ENCODE peak calls at places on chromosomes 12 and 14, in nine cellular contexts. U is frontal cortex; C is H7; D is effector memory CD4-positive, alpha-beta T cell; X is Daoy; T is astrocyte of the spinal cord; H is KBM-7; B is stimulated activated CD8-positive, alpha-beta memory T cell treated with anti-CD3 and anti-CD28 coated beads, Interleukin-15, amount 100 ng/mL, for 48 hours; M is nephron progenitor cell. S is an unnamed sample.

GRCh38 chr14:68967459-68967940 is 11.6 kb downstream of the ACTN1 start:
- DNase-seq in U (no peak), C (no peak), D (no peak), X (peak), T (no peak), H (no peak), B (no peak), M (no peak), S (no peak)

GRCh38 chr14:51520087-51520486 is 131.6 kb upstream of the FRMD6 start:
- DNase-seq in U (no peak), C (no peak), D (no peak), X (peak), T (no peak), H (no peak), B (no peak), M (no peak), S (no peak)

GRCh38 chr12:109782322-109782695 is 50.9 kb downstream of the TRPV4 start:
- DNase-seq in U (no peak), C (no peak), D (no peak), X (no peak), T (no peak), H (no peak), B (no peak), M (no peak), S (no peak)

GRCh38 chr14:24296341-24297157 is 3.0 kb downstream of the DHRS1 start:
- DNase-seq in U (peak), C (peak), D (peak), X (peak), T (peak), H (peak), B (peak), M (peak), S (peak)

GRCh38 chr12:12024958-12025682 is 45.6 kb upstream of the BCL2L14 start:
- DNase-seq in U (no peak), C (no peak), D (no peak), X (peak), T (no peak), H (no peak), B (no peak), M (no peak), S (no peak)

GRCh38 chr14:59688224-59689170 is 111.9 kb upstream of the CCDC175 start:
- DNase-seq in U (no peak), C (peak), D (no peak), X (peak), T (peak), H (peak), B (no peak), M (peak), S (peak)

GRCh38 chr12:111085100-111085499 is 164.7 kb upstream of the MYL2 start:
- DNase-seq in U (no peak), C (peak), D (no peak), X (no peak), T (no peak), H (no peak), B (no peak), M (no peak), S (no peak)

GRCh38 chr14:80212025-80212402 is 710 bp upstream of the DIO2 start:
- DNase-seq in U (peak), C (no peak), D (no peak), X (peak), T (peak), H (peak), B (no peak), M (no peak), S (no peak)

GRCh38 chr12:133105620-133106019 is 24.5 kb downstream of the ZNF891 start:
- DNase-seq in U (no peak), C (no peak), D (no peak), X (no peak), T (peak), H (peak), B (no peak), M (no peak), S (no peak)

GRCh38 chr14:89282191-89282590 is 134.8 kb downstream of the FOXN3 start:
- DNase-seq in U (no peak), C (no peak), D (no peak), X (no peak), T (no peak), H (no peak), B (no peak), M (no peak), S (no peak)

GRCh38 chr14:61300209-61300608 is 19.1 kb upstream of the TMEM30B start:
- DNase-seq in U (no peak), C (no peak), D (no peak), X (no peak), T (no peak), H (no peak), B (no peak), M (no peak), S (no peak)

GRCh38 chr12:133081408-133081806 is 684 bp downstream of the ZNF140 start:
- DNase-seq in U (no peak), C (no peak), D (no peak), X (no peak), T (no peak), H (peak), B (no peak), M (no peak), S (peak)

GRCh38 chr14:69719501-69719951 is 47.4 kb upstream of the SRSF5 start:
- DNase-seq in U (no peak), C (no peak), D (no peak), X (peak), T (peak), H (peak), B (no peak), M (peak), S (peak)

GRCh38 chr14:74979442-74980397 is 23.0 kb upstream of the EIF2B2 start:
- DNase-seq in U (no peak), C (peak), D (no peak), X (peak), T (peak), H (no peak), B (no peak), M (peak), S (peak)

GRCh38 chr12:92421701-92422100 is 276.1 kb upstream of the BTG1 start:
- DNase-seq in U (no peak), C (no peak), D (no peak), X (no peak), T (no peak), H (no peak), B (no peak), M (no peak), S (no peak)

GRCh38 chr12:98211914-98212695 is 303.3 kb upstream of the TMPO start:
- DNase-seq in U (no peak), C (no peak), D (no peak), X (peak), T (peak), H (no peak), B (no peak), M (no peak), S (no peak)

GRCh38 chr12:81077686-81078441 is at the start of gene ACSS3:
- DNase-seq in U (no peak), C (peak), D (no peak), X (peak), T (peak), H (no peak), B (no peak), M (peak), S (peak)

GRCh38 chr12:69290545-69291277 is 51.3 kb downstream of the CPSF6 start:
- DNase-seq in U (peak), C (peak), D (peak), X (peak), T (peak), H (peak), B (peak), M (peak), S (peak)

GRCh38 chr14:93894992-93895391 is 32.2 kb upstream of the FAM181A start:
- DNase-seq in U (no peak), C (peak), D (no peak), X (no peak), T (no peak), H (no peak), B (no peak), M (no peak), S (peak)

GRCh38 chr12:3207858-3208257 is 130.7 kb downstream of the TSPAN9 start:
- DNase-seq in U (no peak), C (peak), D (no peak), X (peak), T (no peak), H (peak), B (no peak), M (no peak), S (peak)

GRCh38 chr12:119384340-119384739 is 49.8 kb downstream of the CCDC60 start:
- DNase-seq in U (no peak), C (no peak), D (no peak), X (no peak), T (no peak), H (no peak), B (no peak), M (no peak), S (no peak)

GRCh38 chr12:89525002-89525823 is 617 bp upstream of the GALNT4 start:
- DNase-seq in U (peak), C (peak), D (peak), X (peak), T (peak), H (peak), B (peak), M (peak), S (peak)

GRCh38 chr12:90233168-90234100 is 524.8 kb upstream of the ATP2B1 start:
- DNase-seq in U (no peak), C (no peak), D (no peak), X (no peak), T (no peak), H (no peak), B (no peak), M (no peak), S (no peak)

GRCh38 chr14:89630096-89630829 is 213.2 kb upstream of the FOXN3 start:
- DNase-seq in U (no peak), C (peak), D (no peak), X (peak), T (no peak), H (no peak), B (no peak), M (peak), S (no peak)

GRCh38 chr12:32302218-32302826 is 97.0 kb upstream of the FGD4 start:
- DNase-seq in U (no peak), C (peak), D (no peak), X (peak), T (no peak), H (no peak), B (no peak), M (no peak), S (peak)

GRCh38 chr14:33765251-33765650 is 185.6 kb downstream of the EGLN3 start:
- DNase-seq in U (no peak), C (peak), D (no peak), X (peak), T (peak), H (peak), B (no peak), M (peak), S (peak)

GRCh38 chr14:65156568-65157366 is 54.5 kb upstream of the MAX start:
- DNase-seq in U (no peak), C (no peak), D (no peak), X (peak), T (peak), H (no peak), B (no peak), M (peak), S (no peak)

GRCh38 chr14:100902295-100902694 is 1.2 kb downstream of the RTL1 start:
- DNase-seq in U (peak), C (peak), D (no peak), X (peak), T (no peak), H (peak), B (no peak), M (no peak), S (peak)

GRCh38 chr14:89899917-89900680 is 54.4 kb downstream of the EFCAB11 start:
- DNase-seq in U (no peak), C (peak), D (no peak), X (peak), T (peak), H (peak), B (no peak), M (no peak), S (no peak)

GRCh38 chr14:23009939-23010718 is at the start of gene C14orf93:
- DNase-seq in U (peak), C (peak), D (peak), X (peak), T (peak), H (peak), B (peak), M (peak), S (peak)

GRCh38 chr12:50590869-50591268 is 86.1 kb downstream of the DIP2B start:
- DNase-seq in U (no peak), C (no peak), D (no peak), X (no peak), T (no peak), H (no peak), B (no peak), M (no peak), S (no peak)

GRCh38 chr12:96034631-96035282 is 630 bp downstream of the LTA4H start:
- DNase-seq in U (peak), C (peak), D (no peak), X (peak), T (peak), H (peak), B (no peak), M (peak), S (no peak)

GRCh38 chr12:64256166-64256800 is 34.2 kb upstream of the KICS2 start:
- DNase-seq in U (peak), C (peak), D (no peak), X (peak), T (peak), H (peak), B (no peak), M (peak), S (no peak)

GRCh38 chr12:68451261-68452091 is 119.3 kb upstream of the MDM1 start:
- DNase-seq in U (no peak), C (no peak), D (no peak), X (peak), T (peak), H (peak), B (peak), M (no peak), S (no peak)

GRCh38 chr14:86675059-86675458 is 1145.1 kb downstream of the FLRT2 start:
- DNase-seq in U (no peak), C (no peak), D (no peak), X (no peak), T (no peak), H (no peak), B (no peak), M (no peak), S (no peak)

GRCh38 chr14:72518809-72519377 is 375.0 kb downstream of the DPF3 start:
- DNase-seq in U (no peak), C (no peak), D (no peak), X (no peak), T (no peak), H (peak), B (peak), M (no peak), S (no peak)

GRCh38 chr14:100841445-100842403 is 15.8 kb downstream of the MEG3 start:
- DNase-seq in U (no peak), C (no peak), D (no peak), X (no peak), T (no peak), H (no peak), B (no peak), M (no peak), S (no peak)

GRCh38 chr12:82359115-82359478 is 768 bp downstream of the METTL25 start:
- DNase-seq in U (peak), C (peak), D (no peak), X (no peak), T (no peak), H (no peak), B (no peak), M (peak), S (peak)

S was measured in WTC11.